ENCODE peak calls at places on chromosome 12, in six cellular contexts. Y is mammary epithelial cell, G is suprapubic skin, T is RWPE1, Q is Peyer's patch, M is PC-9. W is an unnamed sample.

GRCh38 chr12:21337959-21338704 is 3.4 kb upstream of the SLCO1A2 start:
- DNase-seq in Q (no peak), G (no peak), M (no peak), Y (no peak), T (no peak), W (no peak)

GRCh38 chr12:69359531-69360347 is at the start of gene YEATS4:
- DNase-seq in Q (peak; percentile 93), Y (peak; percentile 98), T (peak; percentile 89), G (peak; percentile 88), M (peak; percentile 87), W (peak; percentile 93)

GRCh38 chr12:115204957-115205754 is 521.2 kb upstream of the TBX3 start:
- DNase-seq in Q (no peak), T (no peak), Y (peak; percentile 67), M (no peak), G (no peak), W (no peak)

GRCh38 chr12:54019111-54019811 is 9.0 kb upstream of the HOXC6 start:
- DNase-seq in Q (no peak), T (no peak), M (no peak), Y (peak; percentile 28), G (no peak), W (no peak)

GRCh38 chr12:12474471-12474928 is 88.2 kb downstream of the DUSP16 start:
- DNase-seq in T (no peak), M (no peak), Q (no peak), Y (no peak), G (no peak), W (no peak)

GRCh38 chr12:122887817-122888212 is 8.1 kb downstream of the VPS37B start:
- DNase-seq in Y (no peak), T (no peak), G (peak; percentile 54), M (no peak), Q (peak; percentile 66), W (no peak)

GRCh38 chr12:67410667-67411067 is 141.5 kb downstream of the CAND1 start:
- DNase-seq in Q (no peak), M (no peak), G (no peak), T (no peak), Y (no peak), W (no peak)

GRCh38 chr12:88516811-88517210 is 63.5 kb downstream of the KITLG start:
- DNase-seq in Y (peak; percentile 66), M (no peak), T (no peak), Q (no peak), G (no peak), W (no peak)

GRCh38 chr12:70243510-70244331 is 488 bp downstream of the CNOT2 start:
- DNase-seq in T (peak; percentile 58), Q (peak; percentile 85), M (peak; percentile 30), Y (peak; percentile 58), G (peak; percentile 83), W (peak; percentile 60)

GRCh38 chr12:103852498-103852992 is 11.5 kb upstream of the NT5DC3 start:
- DNase-seq in M (no peak), G (no peak), Q (no peak), Y (peak; percentile 82), T (no peak), W (no peak)
- TF ChIP-seq CTCF in M (no peak), G (no peak), Q (no peak), Y (no peak), T (no peak), W (no peak)

GRCh38 chr12:91542048-91542447 is 359.4 kb upstream of the DCN start:
- DNase-seq in Y (no peak), M (no peak), Q (no peak), T (no peak), G (no peak), W (no peak)

GRCh38 chr12:91533366-91533765 is 350.7 kb upstream of the DCN start:
- DNase-seq in M (no peak), T (no peak), G (no peak), Q (no peak), Y (no peak), W (no peak)

DNA sequence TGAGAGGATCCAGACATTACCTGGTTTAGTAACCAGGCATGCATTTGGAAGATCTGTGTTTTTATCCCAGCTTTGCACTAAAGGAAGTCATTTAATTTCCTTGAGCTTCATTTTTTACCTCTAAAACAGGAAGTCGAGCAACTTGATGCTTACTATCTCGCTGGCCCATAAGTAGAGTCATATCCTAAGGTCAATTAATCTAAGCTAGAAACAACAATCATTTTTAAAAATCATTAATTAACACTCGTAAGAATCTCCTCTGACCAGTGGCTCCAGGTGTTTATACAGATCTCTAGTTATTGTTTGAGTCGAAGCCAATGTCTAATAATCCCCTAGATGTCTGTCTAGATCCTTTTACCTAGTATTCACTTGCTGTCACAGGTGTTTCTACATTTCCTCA is 355.8 kb upstream of the DCN start:
- DNase-seq in M (no peak), T (no peak), Q (no peak), G (no peak), Y (no peak), W (no peak)
- TF ChIP-seq CTCF in M (no peak), T (no peak), Q (no peak), G (no peak), Y (no peak), W (no peak)

GRCh38 chr12:40946612-40947194 is 241.4 kb upstream of the PDZRN4 start:
- DNase-seq in Y (no peak), Q (no peak), G (no peak), T (peak; percentile 24), M (no peak), W (no peak)
- TF ChIP-seq CTCF in Y (peak; percentile 52), Q (peak; percentile 54), G (peak; percentile 39), T (peak; percentile 67), M (peak; percentile 81), W (peak; percentile 17)

DNA sequence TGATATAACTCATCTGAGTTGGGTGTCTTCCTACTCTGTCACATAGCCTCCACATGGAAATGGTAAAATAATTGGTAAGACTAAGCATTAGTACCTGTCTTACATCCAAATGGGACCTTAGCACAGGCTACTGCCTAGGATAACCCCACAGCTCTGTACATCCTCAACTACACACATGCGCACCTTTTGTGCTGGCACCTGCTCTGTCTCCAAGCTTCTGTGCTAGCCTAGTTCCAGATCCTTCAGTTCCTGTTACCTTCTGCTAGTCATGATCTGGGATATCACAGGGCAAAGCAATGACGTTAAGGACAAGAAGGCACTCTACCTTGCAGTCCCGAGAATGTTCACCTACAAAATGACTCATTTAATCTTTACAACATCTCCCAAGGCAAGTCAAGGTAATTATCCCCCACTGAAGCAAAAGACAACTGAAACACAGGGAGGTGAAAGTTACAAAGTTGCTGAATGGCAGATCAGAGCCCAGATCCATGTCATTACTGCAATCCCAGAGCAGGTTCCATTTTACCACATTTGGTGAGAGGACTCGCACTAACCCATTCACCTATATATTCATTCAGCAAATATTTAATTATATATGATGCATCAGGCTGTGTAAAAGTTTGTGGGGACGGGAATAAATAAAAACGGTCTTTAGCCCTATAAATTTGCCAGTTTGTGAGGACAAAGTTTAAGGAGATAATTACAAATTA is 61.7 kb downstream of the PPM1H start:
- DNase-seq in T (no peak), G (no peak), Q (no peak), M (no peak), Y (no peak), W (no peak)
- TF ChIP-seq CTCF in T (no peak), G (no peak), Q (no peak), M (no peak), Y (no peak), W (no peak)

GRCh38 chr12:977163-977562 is 13.9 kb upstream of the ERC1 start:
- DNase-seq in M (no peak), T (no peak), Q (no peak), G (no peak), Y (no peak), W (no peak)
- TF ChIP-seq CTCF in M (no peak), T (no peak), Q (no peak), G (no peak), Y (no peak), W (no peak)

W was measured in Calu3.